ENCODE peak calls at places on chromosomes 1 and 21, in seven cellular contexts. G is BJ, E is RWPE1, C is GM06990, K is WERI-Rb-1, R is H1, Q is epithelial cell of esophagus. J is an unnamed sample.

GRCh38 chr1:50983403-50983802 is 13.4 kb downstream of the CDKN2C start:
- DNase-seq in C (no peak), Q (no peak), E (no peak), G (no peak), K (no peak), R (no peak), J (no peak)

GRCh38 chr1:156945881-156946661 is 25.6 kb downstream of the LRRC71 start:
- DNase-seq in E (no peak), R (no peak), G (no peak), C (no peak), Q (peak; percentile 65), K (no peak), J (no peak)

GRCh38 chr1:110087812-110088738 is 17.6 kb upstream of the ALX3 start:
- DNase-seq in E (peak; percentile 72), K (peak; percentile 78), C (no peak), R (peak; percentile 78), G (no peak), Q (peak; percentile 64), J (peak; percentile 67)

GRCh38 chr21:27678511-27678910 is 711.6 kb upstream of the ADAMTS5 start:
- DNase-seq in E (no peak), C (no peak), G (no peak), K (no peak), R (no peak), Q (no peak), J (no peak)

GRCh38 chr1:9846611-9847171 is 22.9 kb upstream of the CLSTN1 start:
- DNase-seq in Q (no peak), K (peak; percentile 95), C (no peak), E (no peak), R (no peak), G (no peak), J (no peak)

GRCh38 chr1:185559684-185560310 is 174.4 kb upstream of the HMCN1 start:
- DNase-seq in R (peak; percentile 54), G (no peak), E (peak; percentile 26), K (peak; percentile 58), Q (peak; percentile 78), C (peak; percentile 51), J (no peak)

GRCh38 chr1:82562448-82562847 is 761.7 kb downstream of the ADGRL2 start:
- DNase-seq in R (no peak), Q (no peak), E (no peak), G (no peak), C (no peak), K (no peak), J (no peak)

GRCh38 chr1:232978827-232979226 is 28.4 kb downstream of the NTPCR start:
- DNase-seq in R (no peak), E (no peak), C (no peak), K (no peak), G (no peak), Q (no peak), J (no peak)

GRCh38 chr1:167947733-167948132 is 10.9 kb upstream of the MPC2 start:
- DNase-seq in K (no peak), C (no peak), G (no peak), E (no peak), Q (no peak), R (no peak), J (no peak)

GRCh38 chr1:153977250-153978240 is at the start of gene JTB:
- DNase-seq in K (peak; percentile 99), E (peak; percentile 83), R (peak; percentile 88), G (no peak), Q (peak; percentile 88), C (peak; percentile 73), J (peak; percentile 96)

GRCh38 chr1:55506686-55507577 is 291.8 kb upstream of the USP24 start:
- DNase-seq in E (peak; percentile 36), C (no peak), K (no peak), R (no peak), G (no peak), Q (peak; percentile 15), J (no peak)

GRCh38 chr1:18415448-18415960 is 65.2 kb upstream of the KLHDC7A start:
- DNase-seq in G (no peak), R (no peak), C (no peak), K (no peak), E (no peak), Q (no peak), J (no peak)

GRCh38 chr1:9539829-9540550 is 725 bp downstream of the SLC25A33 start:
- DNase-seq in Q (peak; percentile 36), G (no peak), K (peak; percentile 46), R (peak; percentile 75), E (peak; percentile 67), C (peak; percentile 75), J (no peak)

GRCh38 chr1:185696419-185697150 is 37.6 kb upstream of the HMCN1 start:
- DNase-seq in G (no peak), K (no peak), E (no peak), C (no peak), R (no peak), Q (no peak), J (no peak)

GRCh38 chr1:66938618-66939017 is 13.8 kb downstream of the MIER1 start:
- DNase-seq in G (no peak), C (no peak), R (no peak), Q (no peak), E (no peak), K (no peak), J (no peak)

GRCh38 chr21:45011911-45012660 is 62.3 kb upstream of the ADARB1 start:
- DNase-seq in R (peak; percentile 82), K (peak; percentile 100), Q (peak; percentile 92), E (peak; percentile 98), G (peak; percentile 58), C (no peak), J (peak; percentile 88)

GRCh38 chr1:170836146-170836545 is 99.2 kb upstream of the MROH9 start:
- DNase-seq in K (no peak), G (no peak), Q (peak; percentile 24), E (no peak), C (no peak), R (no peak), J (no peak)

GRCh38 chr1:225250432-225250831 is 177.4 kb downstream of the LBR start:
- DNase-seq in R (no peak), G (no peak), K (no peak), C (peak; percentile 33), Q (no peak), E (no peak), J (no peak)

GRCh38 chr21:14942801-14943490 is 121.9 kb downstream of the NRIP1 start:
- DNase-seq in K (no peak), G (no peak), C (no peak), E (no peak), Q (no peak), R (no peak), J (no peak)

GRCh38 chr1:98897046-98897445 is 107.6 kb downstream of the PLPPR5 start:
- DNase-seq in E (no peak), K (no peak), R (no peak), G (no peak), Q (no peak), C (no peak), J (no peak)

GRCh38 chr1:244350027-244350426 is 101.7 kb downstream of the ADSS2 start:
- DNase-seq in R (no peak), K (no peak), E (no peak), G (no peak), C (peak; percentile 52), Q (no peak), J (no peak)

GRCh38 chr1:179195374-179195773 is 34.1 kb downstream of the ABL2 start:
- DNase-seq in C (no peak), Q (no peak), G (no peak), K (no peak), R (no peak), E (no peak), J (no peak)

GRCh38 chr1:179190861-179191260 is 38.6 kb downstream of the ABL2 start:
- DNase-seq in R (no peak), Q (no peak), K (no peak), C (no peak), G (no peak), E (no peak), J (no peak)

GRCh38 chr1:179197690-179198297 is 31.7 kb downstream of the ABL2 start:
- DNase-seq in K (no peak), G (no peak), R (no peak), C (no peak), E (no peak), Q (no peak), J (no peak)

GRCh38 chr1:179194068-179194537 is 35.4 kb downstream of the ABL2 start:
- DNase-seq in Q (no peak), R (no peak), G (no peak), K (no peak), E (no peak), C (no peak), J (no peak)
- TF ChIP-seq CTCF in Q (no peak), R (no peak), G (no peak), K (no peak), E (no peak), C (no peak), J (no peak)

GRCh38 chr1:33615546-33615945 is 143.1 kb downstream of the ZSCAN20 start:
- DNase-seq in C (no peak), E (no peak), R (no peak), G (no peak), K (no peak), Q (no peak), J (no peak)

GRCh38 chr1:33610864-33611455 is 138.5 kb downstream of the ZSCAN20 start:
- DNase-seq in G (no peak), K (no peak), Q (no peak), R (no peak), C (no peak), E (no peak), J (no peak)

GRCh38 chr1:33609739-33610138 is 137.3 kb downstream of the ZSCAN20 start:
- DNase-seq in R (no peak), C (no peak), Q (no peak), G (no peak), K (no peak), E (no peak), J (no peak)

GRCh38 chr1:33610391-33610790 is 137.9 kb downstream of the ZSCAN20 start:
- DNase-seq in E (no peak), G (no peak), K (no peak), Q (no peak), R (no peak), C (no peak), J (no peak)

GRCh38 chr1:33612877-33613487 is 140.5 kb downstream of the ZSCAN20 start:
- DNase-seq in R (peak; percentile 84), E (peak; percentile 77), K (peak; percentile 66), Q (peak; percentile 73), C (no peak), G (peak; percentile 5), J (peak; percentile 57)
- TF ChIP-seq CTCF in R (peak; percentile 98), E (peak; percentile 92), K (peak; percentile 89), Q (peak; percentile 96), C (peak; percentile 91), G (peak; percentile 95), J (peak; percentile 86)

DNA sequence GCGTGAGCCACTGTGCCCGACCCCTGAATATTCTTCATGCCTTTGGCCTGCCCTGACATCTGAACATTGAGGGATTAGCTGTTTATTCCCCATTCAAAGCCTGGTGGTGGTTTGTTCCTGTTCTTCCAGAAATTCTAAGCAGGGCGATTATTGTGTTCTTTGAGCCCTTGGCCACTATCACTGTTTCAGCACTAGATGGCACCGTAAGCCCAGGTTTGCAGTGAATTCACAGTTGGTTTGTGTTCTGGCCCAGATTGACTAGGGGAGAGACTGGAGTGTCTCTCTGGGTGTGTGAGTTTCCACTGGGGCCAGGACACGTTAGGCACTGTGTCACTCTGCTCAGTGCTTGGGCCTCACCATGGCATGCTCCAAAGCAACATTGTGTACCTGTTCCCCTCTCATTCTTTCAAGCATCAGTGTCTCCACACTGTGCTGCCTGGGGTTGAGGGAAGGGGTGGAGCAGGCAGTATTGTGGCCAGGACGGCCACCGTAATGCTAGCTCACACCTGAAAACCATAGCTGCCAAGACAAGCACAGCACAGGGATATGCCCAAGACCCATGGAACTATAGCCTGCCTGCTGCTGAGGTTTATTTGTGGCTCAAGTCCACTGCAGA is 52.7 kb downstream of the PKN2 start:
- DNase-seq in C (peak; percentile 16), E (peak; percentile 24), G (no peak), K (peak; percentile 41), R (peak; percentile 71), Q (peak; percentile 61), J (no peak)
- TF ChIP-seq CTCF in C (peak; percentile 68), E (no peak), G (peak; percentile 75), K (peak; percentile 70), R (peak; percentile 88), Q (peak; percentile 76), J (peak; percentile 38)

GRCh38 chr1:90725341-90725960 is 8.3 kb upstream of the BARHL2 start:
- DNase-seq in K (peak; percentile 43), G (no peak), C (no peak), E (no peak), R (peak; percentile 67), Q (no peak), J (no peak)
- TF ChIP-seq CTCF in K (no peak), G (no peak), C (no peak), E (no peak), R (peak; percentile 8), Q (no peak), J (no peak)